ENCODE peak calls at places on chromosomes 11 and 22, in nine cellular contexts. One of them, this sample, is unnamed.

GRCh38 chr11:64684357-64684756 is 38.6 kb downstream of the NRXN2 start:
- DNase-seq in AG09309: no peak
- DNase-seq in GM10248: no peak
- DNase-seq in tibial artery: no peak
- DNase-seq in HFFc6: no peak
- DNase-seq in coronary artery: no peak
- DNase-seq in activated CD8-positive, alpha-beta T cell treated with anti-CD3 and anti-CD28 coated beads for 36 hours: no peak
- DNase-seq in fibroblast of pulmonary artery: no peak
- DNase-seq in BE2C: no peak
- DNase-seq in this sample: no peak

GRCh38 chr11:118666331-118666730 is 13.1 kb downstream of the TREH start:
- DNase-seq in tibial artery: no peak
- DNase-seq in HFFc6: no peak
- DNase-seq in AG09309: no peak
- DNase-seq in GM10248: no peak
- DNase-seq in coronary artery: no peak
- DNase-seq in activated CD8-positive, alpha-beta T cell treated with anti-CD3 and anti-CD28 coated beads for 36 hours: no peak
- DNase-seq in BE2C: no peak
- DNase-seq in fibroblast of pulmonary artery: no peak
- DNase-seq in this sample: no peak

GRCh38 chr11:108943853-108944252 is 279.0 kb downstream of the DDX10 start:
- DNase-seq in activated CD8-positive, alpha-beta T cell treated with anti-CD3 and anti-CD28 coated beads for 36 hours: no peak
- DNase-seq in GM10248: no peak
- DNase-seq in AG09309: no peak
- DNase-seq in BE2C: no peak
- DNase-seq in HFFc6: no peak
- DNase-seq in fibroblast of pulmonary artery: no peak
- DNase-seq in coronary artery: no peak
- DNase-seq in tibial artery: no peak
- DNase-seq in this sample: no peak

GRCh38 chr22:26139320-26139719 is 29.9 kb upstream of the SEZ6L start:
- DNase-seq in activated CD8-positive, alpha-beta T cell treated with anti-CD3 and anti-CD28 coated beads for 36 hours: no peak
- DNase-seq in coronary artery: no peak
- DNase-seq in BE2C: peak
- DNase-seq in fibroblast of pulmonary artery: no peak
- DNase-seq in HFFc6: no peak
- DNase-seq in AG09309: no peak
- DNase-seq in GM10248: no peak
- DNase-seq in tibial artery: no peak
- DNase-seq in this sample: no peak

GRCh38 chr11:111324277-111324720 is 26.0 kb downstream of the POU2AF3 start:
- DNase-seq in coronary artery: no peak
- DNase-seq in fibroblast of pulmonary artery: peak
- DNase-seq in activated CD8-positive, alpha-beta T cell treated with anti-CD3 and anti-CD28 coated beads for 36 hours: no peak
- DNase-seq in GM10248: no peak
- DNase-seq in BE2C: no peak
- DNase-seq in AG09309: no peak
- DNase-seq in tibial artery: peak
- DNase-seq in HFFc6: peak
- DNase-seq in this sample: no peak

GRCh38 chr11:98434296-98434695 is 586.5 kb upstream of the CNTN5 start:
- DNase-seq in fibroblast of pulmonary artery: no peak
- DNase-seq in tibial artery: no peak
- DNase-seq in activated CD8-positive, alpha-beta T cell treated with anti-CD3 and anti-CD28 coated beads for 36 hours: no peak
- DNase-seq in AG09309: no peak
- DNase-seq in BE2C: no peak
- DNase-seq in HFFc6: no peak
- DNase-seq in coronary artery: no peak
- DNase-seq in GM10248: no peak
- DNase-seq in this sample: no peak

GRCh38 chr11:128555606-128556005 is 31.8 kb downstream of the ETS1 start:
- DNase-seq in AG09309: no peak
- DNase-seq in HFFc6: peak
- DNase-seq in fibroblast of pulmonary artery: peak
- DNase-seq in coronary artery: no peak
- DNase-seq in GM10248: no peak
- DNase-seq in BE2C: peak
- DNase-seq in tibial artery: no peak
- DNase-seq in activated CD8-positive, alpha-beta T cell treated with anti-CD3 and anti-CD28 coated beads for 36 hours: no peak
- DNase-seq in this sample: no peak

GRCh38 chr11:2689551-2690260 is 10.1 kb downstream of the KCNQ1OT1 start:
- DNase-seq in activated CD8-positive, alpha-beta T cell treated with anti-CD3 and anti-CD28 coated beads for 36 hours: no peak
- DNase-seq in coronary artery: no peak
- DNase-seq in AG09309: no peak
- DNase-seq in GM10248: no peak
- DNase-seq in BE2C: no peak
- DNase-seq in HFFc6: no peak
- DNase-seq in fibroblast of pulmonary artery: no peak
- DNase-seq in tibial artery: peak
- DNase-seq in this sample: no peak

GRCh38 chr11:64868904-64869570 is 9.4 kb downstream of the EHD1 start:
- DNase-seq in HFFc6: peak
- DNase-seq in tibial artery: no peak
- DNase-seq in coronary artery: no peak
- DNase-seq in activated CD8-positive, alpha-beta T cell treated with anti-CD3 and anti-CD28 coated beads for 36 hours: no peak
- DNase-seq in BE2C: no peak
- DNase-seq in fibroblast of pulmonary artery: peak
- DNase-seq in AG09309: no peak
- DNase-seq in GM10248: no peak
- DNase-seq in this sample: no peak

GRCh38 chr11:7495997-7496545 is 10.8 kb downstream of the OLFML1 start:
- DNase-seq in HFFc6: no peak
- DNase-seq in GM10248: peak
- DNase-seq in BE2C: no peak
- DNase-seq in coronary artery: no peak
- DNase-seq in activated CD8-positive, alpha-beta T cell treated with anti-CD3 and anti-CD28 coated beads for 36 hours: peak
- DNase-seq in fibroblast of pulmonary artery: no peak
- DNase-seq in tibial artery: no peak
- DNase-seq in AG09309: no peak
- DNase-seq in this sample: no peak

GRCh38 chr11:86151188-86152005 is 82.5 kb upstream of the PICALM start:
- DNase-seq in activated CD8-positive, alpha-beta T cell treated with anti-CD3 and anti-CD28 coated beads for 36 hours: no peak
- DNase-seq in HFFc6: peak
- DNase-seq in coronary artery: peak
- DNase-seq in BE2C: no peak
- DNase-seq in GM10248: no peak
- DNase-seq in tibial artery: peak
- DNase-seq in AG09309: no peak
- DNase-seq in fibroblast of pulmonary artery: no peak
- DNase-seq in this sample: no peak

GRCh38 chr22:33166206-33166605 is 108.0 kb upstream of the SYN3 start:
- DNase-seq in BE2C: no peak
- DNase-seq in HFFc6: no peak
- DNase-seq in fibroblast of pulmonary artery: no peak
- DNase-seq in coronary artery: no peak
- DNase-seq in activated CD8-positive, alpha-beta T cell treated with anti-CD3 and anti-CD28 coated beads for 36 hours: no peak
- DNase-seq in tibial artery: no peak
- DNase-seq in AG09309: no peak
- DNase-seq in GM10248: no peak
- DNase-seq in this sample: no peak

GRCh38 chr22:30555282-30556210 is 9.0 kb upstream of the SEC14L6 start:
- DNase-seq in fibroblast of pulmonary artery: no peak
- DNase-seq in HFFc6: no peak
- DNase-seq in tibial artery: no peak
- DNase-seq in activated CD8-positive, alpha-beta T cell treated with anti-CD3 and anti-CD28 coated beads for 36 hours: no peak
- DNase-seq in GM10248: no peak
- DNase-seq in AG09309: no peak
- DNase-seq in coronary artery: no peak
- DNase-seq in BE2C: no peak
- DNase-seq in this sample: no peak
- TF ChIP-seq CTCF in fibroblast of pulmonary artery: no peak
- TF ChIP-seq CTCF in HFFc6: no peak
- TF ChIP-seq CTCF in tibial artery: no peak
- TF ChIP-seq CTCF in activated CD8-positive, alpha-beta T cell treated with anti-CD3 and anti-CD28 coated beads for 36 hours: no peak
- TF ChIP-seq CTCF in GM10248: no peak
- TF ChIP-seq CTCF in AG09309: no peak
- TF ChIP-seq CTCF in coronary artery: no peak
- TF ChIP-seq CTCF in BE2C: peak
- TF ChIP-seq CTCF in this sample: peak

DNA sequence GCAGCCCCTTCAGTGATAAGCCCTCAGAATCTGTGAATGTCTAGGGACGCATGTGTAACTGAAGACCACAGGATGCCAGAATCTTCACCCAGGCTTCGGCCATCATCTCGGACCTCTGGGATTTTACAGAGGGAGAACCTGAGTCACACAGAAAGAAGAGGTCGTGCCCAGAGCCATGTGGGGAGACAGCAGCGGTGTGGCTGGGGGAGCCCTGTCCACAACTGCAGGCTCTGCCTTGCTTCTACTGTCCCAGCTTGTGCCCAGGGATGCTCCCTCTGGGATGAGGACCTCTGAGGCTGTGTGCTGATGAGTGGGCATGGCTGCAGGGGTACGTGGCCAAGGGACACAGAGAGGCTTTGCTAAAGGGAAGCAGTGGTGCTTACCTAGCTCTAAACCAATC is 582.0 kb downstream of the TBC1D22A start:
- DNase-seq in activated CD8-positive, alpha-beta T cell treated with anti-CD3 and anti-CD28 coated beads for 36 hours: no peak
- DNase-seq in fibroblast of pulmonary artery: no peak
- DNase-seq in tibial artery: no peak
- DNase-seq in AG09309: no peak
- DNase-seq in BE2C: no peak
- DNase-seq in coronary artery: peak
- DNase-seq in HFFc6: no peak
- DNase-seq in GM10248: no peak
- DNase-seq in this sample: no peak
- TF ChIP-seq CTCF in activated CD8-positive, alpha-beta T cell treated with anti-CD3 and anti-CD28 coated beads for 36 hours: no peak
- TF ChIP-seq CTCF in fibroblast of pulmonary artery: no peak
- TF ChIP-seq CTCF in tibial artery: no peak
- TF ChIP-seq CTCF in AG09309: no peak
- TF ChIP-seq CTCF in BE2C: no peak
- TF ChIP-seq CTCF in coronary artery: no peak
- TF ChIP-seq CTCF in HFFc6: no peak
- TF ChIP-seq CTCF in GM10248: no peak
- TF ChIP-seq CTCF in this sample: no peak

DNA sequence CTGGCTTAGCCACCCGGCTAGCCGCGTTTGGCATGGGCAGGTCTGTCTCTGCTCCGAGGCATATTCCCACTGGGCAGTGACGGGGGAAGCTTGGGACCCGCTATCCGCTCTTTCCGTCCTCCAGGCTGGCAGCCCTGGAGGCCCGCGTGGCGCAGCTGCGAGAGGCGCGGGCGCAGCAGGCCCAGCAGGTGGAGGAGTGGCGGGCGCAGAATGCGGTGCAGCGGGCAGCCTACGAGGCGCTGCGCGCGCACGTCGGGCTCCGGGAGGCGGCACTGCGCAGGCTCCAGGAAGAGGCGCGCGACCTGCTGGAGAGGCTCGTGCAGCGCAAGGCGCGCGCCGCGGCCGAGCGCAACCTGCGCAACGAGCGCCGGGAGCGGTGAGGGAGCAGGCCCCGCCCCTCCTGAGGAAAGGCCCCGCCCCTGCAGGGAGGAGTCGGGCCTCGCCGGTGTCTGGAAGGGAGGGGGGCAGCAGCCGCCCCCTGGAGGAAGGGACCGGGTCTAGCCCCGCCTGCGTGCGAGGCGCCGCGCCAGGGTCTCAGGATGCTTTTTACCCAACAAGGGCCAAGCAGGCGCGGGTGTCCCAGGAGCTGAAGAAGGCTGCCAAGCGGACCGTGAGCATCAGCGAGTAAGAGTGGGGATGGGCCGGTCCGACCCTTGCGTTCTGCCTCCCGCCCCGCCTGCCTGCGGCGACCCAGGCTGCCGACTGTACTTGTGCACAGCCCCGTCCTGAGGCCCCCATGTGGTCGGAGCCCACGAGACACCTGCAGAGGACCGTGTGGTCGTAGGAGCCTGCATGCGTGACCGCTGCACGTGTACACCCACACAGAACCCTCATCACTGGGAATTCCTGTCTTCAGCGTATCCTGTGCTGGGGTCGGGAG is 7.9 kb downstream of the ATG16L2 start:
- DNase-seq in coronary artery: peak
- DNase-seq in HFFc6: peak
- DNase-seq in tibial artery: peak
- DNase-seq in activated CD8-positive, alpha-beta T cell treated with anti-CD3 and anti-CD28 coated beads for 36 hours: peak
- DNase-seq in BE2C: peak
- DNase-seq in fibroblast of pulmonary artery: peak
- DNase-seq in AG09309: no peak
- DNase-seq in GM10248: peak
- DNase-seq in this sample: peak
- TF ChIP-seq CTCF in coronary artery: peak
- TF ChIP-seq CTCF in HFFc6: peak
- TF ChIP-seq CTCF in tibial artery: peak
- TF ChIP-seq CTCF in activated CD8-positive, alpha-beta T cell treated with anti-CD3 and anti-CD28 coated beads for 36 hours: no peak
- TF ChIP-seq CTCF in BE2C: peak
- TF ChIP-seq CTCF in fibroblast of pulmonary artery: no peak
- TF ChIP-seq CTCF in AG09309: no peak
- TF ChIP-seq CTCF in GM10248: no peak
- TF ChIP-seq CTCF in this sample: peak

GRCh38 chr11:10322830-10323792 is 18.2 kb downstream of the ADM start:
- DNase-seq in fibroblast of pulmonary artery: peak
- DNase-seq in HFFc6: peak
- DNase-seq in tibial artery: peak
- DNase-seq in GM10248: peak
- DNase-seq in AG09309: no peak
- DNase-seq in coronary artery: peak
- DNase-seq in BE2C: peak
- DNase-seq in activated CD8-positive, alpha-beta T cell treated with anti-CD3 and anti-CD28 coated beads for 36 hours: peak
- DNase-seq in this sample: no peak
- TF ChIP-seq CTCF in fibroblast of pulmonary artery: peak
- TF ChIP-seq CTCF in HFFc6: peak
- TF ChIP-seq CTCF in tibial artery: peak
- TF ChIP-seq CTCF in GM10248: peak
- TF ChIP-seq CTCF in AG09309: peak
- TF ChIP-seq CTCF in coronary artery: peak
- TF ChIP-seq CTCF in BE2C: peak
- TF ChIP-seq CTCF in activated CD8-positive, alpha-beta T cell treated with anti-CD3 and anti-CD28 coated beads for 36 hours: peak
- TF ChIP-seq CTCF in this sample: peak

GRCh38 chr11:30346068-30346688 is 23.3 kb downstream of the ARL14EP start:
- DNase-seq in fibroblast of pulmonary artery: peak
- DNase-seq in HFFc6: peak
- DNase-seq in BE2C: no peak
- DNase-seq in tibial artery: no peak
- DNase-seq in coronary artery: no peak
- DNase-seq in activated CD8-positive, alpha-beta T cell treated with anti-CD3 and anti-CD28 coated beads for 36 hours: no peak
- DNase-seq in GM10248: peak
- DNase-seq in AG09309: no peak
- DNase-seq in this sample: no peak
- TF ChIP-seq CTCF in fibroblast of pulmonary artery: peak
- TF ChIP-seq CTCF in HFFc6: peak
- TF ChIP-seq CTCF in BE2C: peak
- TF ChIP-seq CTCF in tibial artery: peak
- TF ChIP-seq CTCF in coronary artery: peak
- TF ChIP-seq CTCF in activated CD8-positive, alpha-beta T cell treated with anti-CD3 and anti-CD28 coated beads for 36 hours: peak
- TF ChIP-seq CTCF in GM10248: peak
- TF ChIP-seq CTCF in AG09309: peak
- TF ChIP-seq CTCF in this sample: peak